ENCODE peak calls at places on chromosomes 4 and X, in seven cellular contexts. S, O, C, Z, N, J and U are unnamed samples.

GRCh38 chr4:10063544-10064300 is 42.4 kb upstream of the SLC2A9 start:
- DNase-seq in S (peak), O (no peak), N (peak), J (peak), Z (no peak), C (no peak), U (no peak)

GRCh38 chrX:47264507-47265173 is 31.8 kb downstream of the USP11 start:
- DNase-seq in O (no peak), N (peak), S (peak), J (peak), C (no peak), Z (no peak), U (no peak)

GRCh38 chrX:141928432-141928831 is 24.7 kb downstream of the MAGEC1 start:
- DNase-seq in C (no peak), N (no peak), Z (no peak), S (no peak), J (no peak), O (no peak), U (no peak)

GRCh38 chr4:32472918-32473317 is 1752.7 kb downstream of the PCDH7 start:
- DNase-seq in Z (no peak), C (no peak), S (no peak), N (peak), O (no peak), J (peak), U (no peak)

GRCh38 chr4:140308366-140309123 is 64.9 kb upstream of the SCOC start:
- DNase-seq in N (peak), J (no peak), S (peak), C (no peak), Z (no peak), O (no peak), U (no peak)

GRCh38 chr4:98352403-98352802 is 91.2 kb downstream of the RAP1GDS1 start:
- DNase-seq in C (no peak), S (no peak), O (no peak), Z (no peak), N (no peak), J (no peak), U (no peak)

GRCh38 chr4:3074078-3074845 is at the start of the genes HTT and HTT-AS:
- DNase-seq in C (peak), S (peak), O (peak), N (peak), J (peak), Z (peak), U (peak)

GRCh38 chr4:65825121-65825520 is 154.8 kb upstream of the EPHA5 start:
- DNase-seq in O (no peak), N (peak), C (no peak), J (no peak), Z (no peak), S (peak), U (no peak)

DNA sequence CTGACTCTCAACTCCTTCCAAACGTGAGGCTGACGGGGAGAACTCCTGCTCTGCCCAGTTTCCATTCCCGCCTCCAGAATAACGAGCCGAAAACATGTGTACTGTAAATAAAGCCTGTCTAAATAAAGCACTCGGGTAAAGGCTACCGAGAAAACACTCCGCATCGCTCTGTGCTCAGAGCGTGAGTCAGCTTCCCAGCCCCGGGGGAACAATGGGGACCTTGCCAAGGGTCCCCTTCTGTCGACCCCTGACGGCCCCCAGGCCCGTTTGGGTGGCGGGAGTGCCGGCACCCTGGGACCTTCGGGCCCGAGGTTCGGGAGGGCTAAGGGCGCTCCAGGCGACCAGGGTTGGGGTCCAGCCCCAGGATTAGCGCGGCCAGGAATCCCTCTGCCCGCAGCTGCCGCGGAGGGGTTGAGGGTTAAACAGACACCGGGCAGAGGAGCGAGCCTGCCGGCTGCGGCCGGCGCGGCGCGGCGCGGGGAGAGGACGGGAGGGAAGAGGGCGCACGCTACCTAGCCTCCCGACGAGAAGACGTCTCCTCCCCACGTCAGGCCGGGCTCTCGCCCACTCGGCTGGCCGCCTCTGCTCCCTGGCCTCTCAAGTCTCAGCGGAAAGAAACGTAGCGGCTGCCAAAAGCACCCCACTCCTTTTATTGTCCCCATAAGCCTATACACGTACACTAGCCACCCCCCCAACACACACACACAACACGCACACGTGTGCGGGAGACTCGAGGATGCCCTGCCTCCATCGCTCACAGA is 85.5 kb downstream of the BCOR start:
- DNase-seq in S (peak), O (no peak), J (no peak), C (peak), N (peak), Z (no peak), U (no peak)
- H3K4me3 ChIP-seq in S (no peak), O (peak), J (peak), C (peak), N (peak), Z (peak), U (peak)

DNA sequence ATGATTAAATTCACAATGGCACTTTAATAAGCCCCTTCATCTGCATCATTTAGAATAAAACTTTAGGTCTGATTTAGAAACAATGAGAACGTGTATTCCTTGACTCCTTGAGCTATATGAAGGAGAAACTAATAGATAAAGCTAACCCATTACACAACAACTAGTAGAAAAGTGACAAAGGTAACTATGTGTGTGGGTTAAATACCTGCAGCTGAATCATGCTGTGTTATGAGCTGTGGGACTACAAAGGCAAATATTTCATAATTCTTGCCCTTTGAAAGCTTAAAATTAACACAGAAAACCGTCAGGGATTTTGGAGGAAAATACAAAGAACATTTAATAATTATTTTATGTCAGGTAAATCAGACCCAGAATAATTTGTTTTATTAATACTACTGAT is 886 bp upstream of the NDP start:
- DNase-seq in O (no peak), J (no peak), N (no peak), C (no peak), Z (no peak), S (no peak), U (no peak)
- H3K4me3 ChIP-seq in O (no peak), J (no peak), N (no peak), C (no peak), Z (no peak), S (no peak), U (no peak)

GRCh38 chr4:181261279-181261678 is 981.9 kb upstream of the TENM3 start:
- DNase-seq in C (no peak), J (no peak), O (no peak), Z (no peak), N (no peak), S (peak), U (no peak)
- H3K4me3 ChIP-seq in C (no peak), J (no peak), O (no peak), Z (no peak), N (no peak), S (no peak), U (no peak)

DNA sequence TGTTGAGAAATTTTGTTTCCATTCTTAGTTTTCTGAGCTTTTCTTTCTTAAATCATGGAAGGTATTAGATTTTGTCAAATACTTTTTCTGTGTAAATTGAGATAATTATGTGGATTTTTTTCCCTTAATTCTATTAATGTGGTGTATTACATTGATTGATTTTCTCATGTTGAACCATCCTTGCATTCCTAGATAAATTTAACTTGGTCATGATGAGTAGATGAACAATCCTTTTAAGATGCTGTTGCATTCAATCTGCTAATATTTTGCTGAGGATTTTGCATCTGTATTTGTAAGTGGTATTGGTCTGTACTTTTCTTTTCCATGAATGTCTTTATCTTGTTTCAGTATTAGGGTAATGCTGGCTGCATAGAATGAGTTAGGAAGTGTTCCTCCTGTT is 20.3 kb upstream of the CTBP1 start:
- DNase-seq in S (no peak), O (no peak), C (no peak), N (no peak), J (no peak), Z (no peak), U (no peak)
- H3K4me3 ChIP-seq in S (no peak), O (no peak), C (no peak), N (no peak), J (no peak), Z (no peak), U (no peak)